ENCODE peak calls at places on chromosomes 4 and X, in six cellular contexts. N is HFF-Myc, B is KBM-7, M is activated T-helper 1 cell treated with Interleukin-2 at 50 U/mL for 16 hours, O is mesendoderm, S is NCI-H1092. Q is an unnamed sample.

GRCh38 chrX:46796574-46797191 is 37.8 kb upstream of the SLC9A7 start:
- DNase-seq in N (peak; percentile 22), B (peak; percentile 92), M (peak; percentile 29), O (peak; percentile 67), S (peak; percentile 62), Q (peak; percentile 55)

GRCh38 chrX:24561121-24561520 is 86.0 kb downstream of the PCYT1B start:
- DNase-seq in N (no peak), B (peak; percentile 57), M (no peak), O (peak; percentile 3), S (no peak), Q (no peak)

GRCh38 chrX:36908801-36909403 is 99.3 kb upstream of the FAM47C start:
- DNase-seq in N (no peak), B (peak; percentile 49), M (no peak), O (peak; percentile 18), S (peak; percentile 3), Q (peak; percentile 18)

GRCh38 chrX:131032646-131033230 is 25.4 kb upstream of the ARHGAP36 start:
- DNase-seq in N (no peak), B (no peak), M (no peak), O (no peak), S (no peak), Q (no peak)

GRCh38 chrX:41862562-41863184 is 60.7 kb downstream of the CASK start:
- DNase-seq in N (no peak), B (no peak), M (no peak), O (peak; percentile 19), S (no peak), Q (no peak)

GRCh38 chr4:139229534-139230039 is 50.4 kb downstream of the MGARP start:
- DNase-seq in N (no peak), B (peak; percentile 51), M (no peak), O (peak; percentile 60), S (no peak), Q (peak; percentile 54)

GRCh38 chr4:55032788-55033187 is 92.6 kb downstream of the KDR start:
- DNase-seq in N (no peak), B (no peak), M (no peak), O (peak; percentile 90), S (no peak), Q (no peak)

GRCh38 chr4:72468904-72469502 is 100.0 kb downstream of the ADAMTS3 start:
- DNase-seq in N (no peak), B (peak; percentile 26), M (no peak), O (peak; percentile 35), S (no peak), Q (peak; percentile 0)

GRCh38 chr4:166972071-166972470 is 262.2 kb downstream of the SPOCK3 start:
- DNase-seq in N (no peak), B (no peak), M (no peak), O (no peak), S (no peak), Q (peak; percentile 72)

GRCh38 chrX:149871940-149872339 is 9.0 kb upstream of the MAGEA8 start:
- DNase-seq in N (no peak), B (peak; percentile 38), M (peak; percentile 47), O (peak; percentile 49), S (no peak), Q (no peak)

GRCh38 chr4:33837043-33837442 is 2407.3 kb downstream of the ARAP2 start:
- DNase-seq in N (peak; percentile 35), B (no peak), M (no peak), O (peak; percentile 68), S (no peak), Q (peak; percentile 74)

GRCh38 chr4:154349829-154350228 is 141.8 kb downstream of the DCHS2 start:
- DNase-seq in N (no peak), B (peak; percentile 16), M (no peak), O (peak; percentile 54), S (no peak), Q (no peak)

GRCh38 chr4:182788197-182788596 is 129.0 kb downstream of the DCTD start:
- DNase-seq in N (no peak), B (no peak), M (no peak), O (no peak), S (no peak), Q (no peak)

GRCh38 chr4:145870155-145871020 is 68.2 kb downstream of the ZNF827 start:
- DNase-seq in N (no peak), B (no peak), M (no peak), O (no peak), S (no peak), Q (no peak)

GRCh38 chr4:73714647-73715046 is 25.7 kb upstream of the CXCL8 start:
- DNase-seq in N (no peak), B (no peak), M (no peak), O (no peak), S (no peak), Q (no peak)

GRCh38 chr4:33959519-33959918 is 2284.8 kb downstream of the ARAP2 start:
- DNase-seq in N (peak; percentile 25), B (no peak), M (no peak), O (no peak), S (no peak), Q (no peak)

GRCh38 chr4:186719925-186720694 is 3.5 kb downstream of the FAT1 start:
- DNase-seq in N (no peak), B (peak; percentile 66), M (no peak), O (peak; percentile 87), S (no peak), Q (no peak)

GRCh38 chr4:176443646-176444409 is 124.1 kb downstream of the SPCS3 start:
- DNase-seq in N (no peak), B (no peak), M (no peak), O (no peak), S (no peak), Q (peak; percentile 41)

GRCh38 chrX:48558270-48558669 is 16.0 kb upstream of the RBM3 start:
- DNase-seq in N (no peak), B (no peak), M (no peak), O (no peak), S (no peak), Q (peak; percentile 82)

Q was measured in HCEC 1CT.